ENCODE peak calls at places on chromosomes 13 and 19, in four cellular contexts. Y is IMR-90, N is K562, W is GM12878. O is an unnamed sample.
A peak's percentile ranks its signal among the peaks of the same experiment; 100 is the strongest.

GRCh38 chr13:107977175-107977574 is 238.2 kb downstream of the LIG4 start:
- DNase-seq in Y (no peak), N (no peak), W (no peak), O (no peak)

GRCh38 chr19:54551293-54551692 is 22.3 kb upstream of the LILRA2 start:
- DNase-seq in W (peak; percentile 67), Y (no peak), N (no peak), O (no peak)

GRCh38 chr13:37899753-37900152 is 30.2 kb upstream of the TRPC4 start:
- DNase-seq in Y (no peak), N (no peak), W (no peak), O (no peak)

GRCh38 chr19:1141944-1142343 is 32.1 kb downstream of the SBNO2 start:
- DNase-seq in Y (no peak), N (no peak), W (no peak), O (no peak)

GRCh38 chr19:7742991-7743390 is 4.3 kb downstream of the CD209 start:
- DNase-seq in N (no peak), Y (no peak), W (no peak), O (no peak)

GRCh38 chr19:51651216-51651846 is 4.7 kb upstream of the SIGLEC14 start:
- DNase-seq in N (no peak), W (no peak), Y (no peak), O (no peak)

GRCh38 chr13:49731766-49732165 is 40.5 kb upstream of the EBPL start:
- DNase-seq in N (no peak), Y (peak; percentile 91), W (no peak), O (no peak)

GRCh38 chr19:58570770-58571574 is 2.2 kb downstream of the MZF1 start:
- DNase-seq in W (no peak), N (no peak), Y (no peak), O (no peak)

GRCh38 chr19:15178629-15179308 is 22.0 kb downstream of the NOTCH3 start:
- DNase-seq in W (no peak), Y (no peak), N (no peak), O (no peak)

GRCh38 chr13:35987572-35988513 is 143.3 kb downstream of the DCLK1 start:
- DNase-seq in N (no peak), W (no peak), Y (no peak), O (no peak)

GRCh38 chr19:51136891-51137551 is 5.1 kb upstream of the SIGLEC7 start:
- DNase-seq in N (no peak), W (no peak), Y (no peak), O (no peak)

GRCh38 chr19:16040642-16041041 is 35.7 kb upstream of the TPM4 start:
- DNase-seq in N (no peak), W (no peak), Y (peak; percentile 10), O (no peak)

GRCh38 chr13:98475521-98475920 is 101.4 kb downstream of the STK24 start:
- DNase-seq in W (no peak), Y (no peak), N (peak; percentile 28), O (no peak)

GRCh38 chr13:92649140-92649813 is 577.3 kb upstream of the GPC6 start:
- DNase-seq in N (no peak), W (no peak), Y (no peak), O (no peak)

GRCh38 chr19:11378319-11379189 is 4.1 kb downstream of the SWSAP1 start:
- DNase-seq in N (peak; percentile 67), Y (peak; percentile 89), W (no peak), O (peak; percentile 72)

GRCh38 chr13:31639443-31640163 is 99.7 kb upstream of the RXFP2 start:
- DNase-seq in N (no peak), Y (peak; percentile 7), W (no peak), O (no peak)

GRCh38 chr13:95153647-95154405 is 147.4 kb downstream of the ABCC4 start:
- DNase-seq in W (no peak), Y (peak; percentile 21), N (no peak), O (no peak)

GRCh38 chr13:21458457-21458815 is 667 bp downstream of the ZDHHC20 start:
- DNase-seq in Y (no peak), W (no peak), N (peak; percentile 42), O (peak; percentile 33)

GRCh38 chr13:66624302-66624701 is 605.8 kb downstream of the PCDH9 start:
- DNase-seq in N (no peak), W (no peak), Y (no peak), O (no peak)

GRCh38 chr13:94154362-94154761 is 325.1 kb downstream of the DCT start:
- DNase-seq in Y (peak; percentile 35), W (no peak), N (no peak), O (no peak)

GRCh38 chr19:2014081-2014693 is 1.3 kb downstream of the BTBD2 start:
- DNase-seq in N (no peak), Y (no peak), W (no peak), O (no peak)

GRCh38 chr13:46664195-46664594 is 111.2 kb downstream of the LRCH1 start:
- DNase-seq in N (no peak), W (no peak), Y (no peak), O (no peak)

GRCh38 chr13:113562085-113562749 is 22.3 kb upstream of the TFDP1 start:
- DNase-seq in N (peak; percentile 57), Y (peak; percentile 76), W (no peak), O (peak; percentile 40)

GRCh38 chr13:110265341-110265681 is 41.6 kb downstream of the COL4A1 start:
- DNase-seq in W (no peak), Y (no peak), N (no peak), O (no peak)

GRCh38 chr19:48044561-48044960 is 682 bp upstream of the CABP5 start:
- DNase-seq in N (no peak), Y (no peak), W (no peak), O (no peak)

GRCh38 chr13:113820813-113821651 is 42.8 kb downstream of the GAS6 start:
- DNase-seq in W (no peak), Y (peak; percentile 99), N (peak; percentile 41), O (peak; percentile 69)

GRCh38 chr19:32172761-32173160 is 172.6 kb upstream of the ZNF507 start:
- DNase-seq in Y (no peak), N (no peak), W (no peak), O (no peak)

GRCh38 chr19:43779820-43780219 is 953 bp downstream of the KCNN4 start:
- DNase-seq in Y (no peak), W (no peak), N (peak; percentile 69), O (peak; percentile 65)
- TF ChIP-seq ELK1 in Y (no peak), W (no peak), N (no peak), O (no peak)

GRCh38 chr13:75803982-75804381 is 167.9 kb downstream of the LMO7 start:
- DNase-seq in Y (no peak), W (no peak), N (no peak), O (no peak)

GRCh38 chr13:75802161-75802560 is 166.0 kb downstream of the LMO7 start:
- DNase-seq in W (no peak), N (no peak), Y (no peak), O (no peak)

GRCh38 chr13:75800545-75800944 is 164.4 kb downstream of the LMO7 start:
- DNase-seq in Y (no peak), W (no peak), N (no peak), O (no peak)

GRCh38 chr13:75801388-75801787 is 165.3 kb downstream of the LMO7 start:
- DNase-seq in W (no peak), Y (no peak), N (no peak), O (no peak)

DNA sequence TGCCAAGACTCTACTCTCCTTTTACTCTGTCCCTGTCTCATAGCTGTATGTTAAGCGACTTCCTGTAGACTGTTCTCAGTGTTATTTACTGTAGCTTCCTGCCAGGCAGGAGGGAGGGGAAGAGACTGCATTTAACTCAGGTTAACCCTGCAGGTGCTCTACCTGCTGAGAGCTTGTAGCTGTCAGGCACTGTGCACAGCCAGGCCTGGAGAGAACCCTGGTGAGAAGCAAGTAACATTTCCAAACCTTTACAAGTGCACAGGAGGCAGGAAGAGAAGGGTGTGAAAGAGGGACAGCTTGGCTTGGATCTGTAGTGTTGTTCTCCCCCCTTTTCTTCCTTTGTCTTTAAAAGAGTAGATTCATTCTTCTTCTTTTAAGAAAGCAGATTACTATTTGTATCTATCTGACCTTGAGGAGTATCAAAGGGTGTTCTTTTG is 167.1 kb downstream of the LMO7 start:
- DNase-seq in N (no peak), W (no peak), Y (no peak), O (no peak)
- TF ChIP-seq ELK1 in N (no peak), W (no peak), Y (no peak), O (no peak)

DNA sequence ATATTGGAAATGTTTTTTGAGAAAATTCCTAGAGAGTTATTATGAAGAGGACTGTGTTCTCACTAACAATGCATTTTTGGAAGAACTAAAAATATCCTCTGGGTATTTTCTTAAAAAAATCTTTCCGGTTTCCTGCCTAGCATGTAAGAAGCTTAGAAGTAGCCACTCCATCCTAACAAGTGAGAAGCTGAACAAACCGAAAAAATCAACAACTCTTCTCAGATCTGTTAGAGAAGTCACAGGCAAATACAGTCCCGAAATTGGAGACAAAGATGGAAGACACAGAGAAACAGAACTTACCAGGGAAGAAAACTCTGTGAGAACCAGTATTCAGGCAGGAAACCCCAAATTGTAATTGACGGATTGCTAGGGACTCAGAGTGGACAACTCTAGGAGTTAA is 173.0 kb downstream of the KLF12 start:
- DNase-seq in N (no peak), Y (no peak), W (no peak), O (no peak)
- TF ChIP-seq ELK1 in N (no peak), Y (no peak), W (no peak), O (no peak)

GRCh38 chr19:18091217-18091608 is 4.5 kb upstream of the IL12RB1 start:
- DNase-seq in W (peak; percentile 66), N (peak; percentile 53), Y (no peak), O (no peak)
- TF ChIP-seq ELK1 in W (no peak), N (no peak), Y (no peak), O (no peak)

GRCh38 chr13:51107996-51108395 is 3.1 kb downstream of the C13orf42 start:
- DNase-seq in W (no peak), N (no peak), Y (no peak), O (no peak)

GRCh38 chr13:51101636-51102218 is 9.3 kb downstream of the C13orf42 start:
- DNase-seq in W (no peak), N (no peak), Y (no peak), O (no peak)

GRCh38 chr13:51105046-51105445 is 6.0 kb downstream of the C13orf42 start:
- DNase-seq in W (no peak), N (no peak), Y (no peak), O (no peak)
- TF ChIP-seq ELK1 in W (no peak), N (no peak), Y (no peak), O (no peak)

DNA sequence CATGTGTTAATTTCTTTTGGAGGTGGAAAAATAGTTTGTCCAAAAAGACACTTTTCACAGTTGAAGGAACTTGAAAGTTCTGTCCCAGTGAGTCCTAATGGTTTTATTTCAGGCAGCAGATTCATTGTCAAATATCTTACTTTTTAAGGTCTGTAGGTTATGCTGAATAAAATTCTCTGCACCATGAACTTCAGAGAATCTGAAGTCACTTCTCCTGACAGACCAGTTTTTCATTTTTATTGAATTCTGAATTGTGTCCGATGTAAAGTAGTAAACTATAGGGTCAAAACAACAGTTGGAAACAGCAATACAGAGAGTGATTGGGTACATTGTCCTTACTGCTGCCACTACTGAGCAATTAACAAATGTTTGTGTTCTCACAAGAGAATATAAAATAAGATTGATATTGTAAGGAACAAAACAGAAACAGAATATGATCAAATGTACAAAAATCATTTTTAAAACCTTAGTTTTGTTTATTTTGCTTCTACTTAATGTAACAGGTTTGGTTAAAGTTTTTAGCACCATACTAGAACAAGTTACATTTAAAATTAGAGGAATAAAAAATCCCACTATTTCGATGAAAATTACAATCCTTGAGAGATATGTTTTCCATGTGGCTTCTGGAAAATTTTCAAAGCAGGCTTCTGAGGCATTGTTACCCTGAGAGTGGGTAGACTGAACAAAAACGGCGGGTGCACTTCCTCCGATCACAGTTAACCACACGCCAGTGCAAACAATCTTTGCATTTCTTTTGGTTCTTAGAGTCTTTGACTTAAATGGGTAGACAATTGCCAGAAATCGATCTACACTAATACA is 1.4 kb downstream of the LPAR6 start:
- DNase-seq in Y (peak; percentile 21), N (no peak), W (no peak), O (no peak)
- TF ChIP-seq ELK1 in Y (no peak), N (no peak), W (no peak), O (no peak)

O was measured in A549.